ENCODE peak calls at places on chromosomes 5 and 9, in eight cellular contexts. One of them, this sample, is unnamed. For H3K4me1, the result is how much of the 10 kb centered on the place peaks cover.

GRCh38 chr9:97543568-97543967 is 42.1 kb downstream of the TMOD1 start:
- DNase-seq in left ventricle myocardium inferior: no peak
- DNase-seq in mesendoderm: peak
- DNase-seq in naive thymus-derived CD4-positive, alpha-beta T cell: no peak
- DNase-seq in neural progenitor cell: no peak
- DNase-seq in heart right ventricle: no peak
- DNase-seq in astrocyte: no peak
- DNase-seq in pancreas: no peak
- DNase-seq in this sample: no peak

GRCh38 chr5:57710126-57710525 is 227.5 kb upstream of the ACTBL2 start:
- DNase-seq in neural progenitor cell: no peak
- DNase-seq in heart right ventricle: no peak
- DNase-seq in astrocyte: peak
- DNase-seq in pancreas: no peak
- DNase-seq in left ventricle myocardium inferior: no peak
- DNase-seq in mesendoderm: no peak
- DNase-seq in naive thymus-derived CD4-positive, alpha-beta T cell: no peak
- DNase-seq in this sample: no peak

GRCh38 chr5:84113246-84114118 is 271.2 kb downstream of the EDIL3 start:
- DNase-seq in naive thymus-derived CD4-positive, alpha-beta T cell: no peak
- DNase-seq in left ventricle myocardium inferior: no peak
- DNase-seq in pancreas: no peak
- DNase-seq in astrocyte: peak
- DNase-seq in neural progenitor cell: peak
- DNase-seq in mesendoderm: peak
- DNase-seq in heart right ventricle: no peak
- DNase-seq in this sample: no peak

GRCh38 chr5:113989913-113990305 is 372.0 kb upstream of the KCNN2 start:
- DNase-seq in heart right ventricle: no peak
- DNase-seq in pancreas: no peak
- DNase-seq in left ventricle myocardium inferior: no peak
- DNase-seq in astrocyte: peak
- DNase-seq in naive thymus-derived CD4-positive, alpha-beta T cell: no peak
- DNase-seq in neural progenitor cell: no peak
- DNase-seq in mesendoderm: no peak
- DNase-seq in this sample: no peak

GRCh38 chr5:174625591-174626365 is 98.6 kb upstream of the MSX2 start:
- DNase-seq in naive thymus-derived CD4-positive, alpha-beta T cell: no peak
- DNase-seq in mesendoderm: no peak
- DNase-seq in neural progenitor cell: peak
- DNase-seq in pancreas: peak
- DNase-seq in left ventricle myocardium inferior: no peak
- DNase-seq in astrocyte: no peak
- DNase-seq in heart right ventricle: no peak
- DNase-seq in this sample: peak

GRCh38 chr9:90099262-90099982 is 494.6 kb downstream of the GADD45G start:
- DNase-seq in heart right ventricle: no peak
- DNase-seq in astrocyte: peak
- DNase-seq in neural progenitor cell: peak
- DNase-seq in pancreas: no peak
- DNase-seq in naive thymus-derived CD4-positive, alpha-beta T cell: no peak
- DNase-seq in mesendoderm: peak
- DNase-seq in left ventricle myocardium inferior: no peak
- DNase-seq in this sample: peak

GRCh38 chr9:15373201-15373530 is 49.5 kb upstream of the SNAPC3 start:
- DNase-seq in mesendoderm: no peak
- DNase-seq in naive thymus-derived CD4-positive, alpha-beta T cell: no peak
- DNase-seq in left ventricle myocardium inferior: no peak
- DNase-seq in heart right ventricle: no peak
- DNase-seq in astrocyte: peak
- DNase-seq in neural progenitor cell: no peak
- DNase-seq in pancreas: no peak
- DNase-seq in this sample: no peak

GRCh38 chr9:17134396-17134842 is 421 bp upstream of the CNTLN start:
- DNase-seq in naive thymus-derived CD4-positive, alpha-beta T cell: no peak
- DNase-seq in heart right ventricle: no peak
- DNase-seq in neural progenitor cell: no peak
- DNase-seq in left ventricle myocardium inferior: no peak
- DNase-seq in mesendoderm: no peak
- DNase-seq in pancreas: no peak
- DNase-seq in astrocyte: peak
- DNase-seq in this sample: no peak

GRCh38 chr9:98750396-98751060 is 41.8 kb upstream of the GABBR2 start:
- DNase-seq in heart right ventricle: no peak
- DNase-seq in naive thymus-derived CD4-positive, alpha-beta T cell: no peak
- DNase-seq in left ventricle myocardium inferior: no peak
- DNase-seq in neural progenitor cell: no peak
- DNase-seq in mesendoderm: no peak
- DNase-seq in astrocyte: no peak
- DNase-seq in pancreas: no peak
- DNase-seq in this sample: no peak

GRCh38 chr9:98745470-98745869 is 36.7 kb upstream of the GABBR2 start:
- DNase-seq in heart right ventricle: no peak
- DNase-seq in left ventricle myocardium inferior: no peak
- DNase-seq in mesendoderm: no peak
- DNase-seq in pancreas: peak
- DNase-seq in naive thymus-derived CD4-positive, alpha-beta T cell: no peak
- DNase-seq in neural progenitor cell: no peak
- DNase-seq in astrocyte: no peak
- DNase-seq in this sample: no peak

GRCh38 chr9:98755006-98755618 is 41.2 kb downstream of the ANKS6 start:
- DNase-seq in mesendoderm: no peak
- DNase-seq in astrocyte: no peak
- DNase-seq in pancreas: no peak
- DNase-seq in left ventricle myocardium inferior: no peak
- DNase-seq in heart right ventricle: no peak
- DNase-seq in naive thymus-derived CD4-positive, alpha-beta T cell: no peak
- DNase-seq in neural progenitor cell: no peak
- DNase-seq in this sample: no peak

GRCh38 chr9:98747476-98747875 is 38.7 kb upstream of the GABBR2 start:
- DNase-seq in pancreas: no peak
- DNase-seq in naive thymus-derived CD4-positive, alpha-beta T cell: no peak
- DNase-seq in neural progenitor cell: no peak
- DNase-seq in mesendoderm: no peak
- DNase-seq in heart right ventricle: no peak
- DNase-seq in left ventricle myocardium inferior: no peak
- DNase-seq in astrocyte: no peak
- DNase-seq in this sample: no peak

DNA sequence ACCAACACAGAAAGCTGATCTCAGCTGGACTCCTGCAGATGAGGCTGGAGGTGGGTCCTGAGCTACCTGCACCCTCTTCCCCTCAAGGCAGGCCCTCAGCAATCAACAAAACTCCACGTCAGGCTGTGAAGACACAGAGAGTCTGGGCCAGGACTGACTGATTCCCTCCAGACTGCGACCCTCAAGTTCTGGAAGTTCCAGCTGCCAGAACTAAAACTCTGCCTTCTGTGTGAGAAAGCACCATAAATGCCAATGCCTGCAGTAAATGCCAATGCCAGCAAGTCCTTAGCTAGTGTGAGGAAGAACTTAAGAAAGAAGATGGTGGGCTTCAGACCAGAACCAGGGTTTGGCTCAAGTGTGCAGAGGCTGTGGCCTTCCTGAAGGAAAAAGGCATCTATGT is 42.5 kb upstream of the GABBR2 start:
- DNase-seq in left ventricle myocardium inferior: no peak
- DNase-seq in naive thymus-derived CD4-positive, alpha-beta T cell: no peak
- DNase-seq in astrocyte: no peak
- DNase-seq in pancreas: no peak
- DNase-seq in mesendoderm: no peak
- DNase-seq in neural progenitor cell: no peak
- DNase-seq in heart right ventricle: no peak
- DNase-seq in this sample: no peak
- H3K4me1 ChIP-seq in left ventricle myocardium inferior: under half
- H3K4me1 ChIP-seq in naive thymus-derived CD4-positive, alpha-beta T cell: under half
- H3K4me1 ChIP-seq in astrocyte: under half
- H3K4me1 ChIP-seq in pancreas: under half
- H3K4me1 ChIP-seq in mesendoderm: under half
- H3K4me1 ChIP-seq in neural progenitor cell: under half
- H3K4me1 ChIP-seq in heart right ventricle: under half
- H3K4me1 ChIP-seq in this sample: under half

GRCh38 chr5:39190311-39191102 is 28.9 kb downstream of the FYB1 start:
- DNase-seq in astrocyte: no peak
- DNase-seq in pancreas: no peak
- DNase-seq in heart right ventricle: no peak
- DNase-seq in neural progenitor cell: no peak
- DNase-seq in mesendoderm: no peak
- DNase-seq in naive thymus-derived CD4-positive, alpha-beta T cell: no peak
- DNase-seq in left ventricle myocardium inferior: no peak
- DNase-seq in this sample: no peak

GRCh38 chr5:39191216-39191615 is 28.1 kb downstream of the FYB1 start:
- DNase-seq in mesendoderm: no peak
- DNase-seq in left ventricle myocardium inferior: no peak
- DNase-seq in pancreas: no peak
- DNase-seq in neural progenitor cell: no peak
- DNase-seq in astrocyte: no peak
- DNase-seq in heart right ventricle: no peak
- DNase-seq in naive thymus-derived CD4-positive, alpha-beta T cell: peak
- DNase-seq in this sample: no peak

GRCh38 chr5:39194466-39195136 is 24.8 kb downstream of the FYB1 start:
- DNase-seq in neural progenitor cell: no peak
- DNase-seq in left ventricle myocardium inferior: no peak
- DNase-seq in mesendoderm: no peak
- DNase-seq in heart right ventricle: no peak
- DNase-seq in astrocyte: peak
- DNase-seq in naive thymus-derived CD4-positive, alpha-beta T cell: no peak
- DNase-seq in pancreas: no peak
- DNase-seq in this sample: peak

GRCh38 chr5:39193553-39194465 is 25.6 kb downstream of the FYB1 start:
- DNase-seq in mesendoderm: no peak
- DNase-seq in astrocyte: no peak
- DNase-seq in left ventricle myocardium inferior: no peak
- DNase-seq in naive thymus-derived CD4-positive, alpha-beta T cell: no peak
- DNase-seq in heart right ventricle: no peak
- DNase-seq in pancreas: no peak
- DNase-seq in neural progenitor cell: no peak
- DNase-seq in this sample: no peak

GRCh38 chr5:39192449-39193160 is 26.8 kb downstream of the FYB1 start:
- DNase-seq in naive thymus-derived CD4-positive, alpha-beta T cell: no peak
- DNase-seq in astrocyte: no peak
- DNase-seq in neural progenitor cell: no peak
- DNase-seq in left ventricle myocardium inferior: no peak
- DNase-seq in pancreas: no peak
- DNase-seq in heart right ventricle: no peak
- DNase-seq in mesendoderm: no peak
- DNase-seq in this sample: no peak
- H3K4me1 ChIP-seq in naive thymus-derived CD4-positive, alpha-beta T cell: half or more
- H3K4me1 ChIP-seq in astrocyte: under half
- H3K4me1 ChIP-seq in neural progenitor cell: under half
- H3K4me1 ChIP-seq in left ventricle myocardium inferior: under half
- H3K4me1 ChIP-seq in pancreas: under half
- H3K4me1 ChIP-seq in heart right ventricle: under half
- H3K4me1 ChIP-seq in mesendoderm: under half
- H3K4me1 ChIP-seq in this sample: under half

GRCh38 chr9:105243935-105244273 is 547 bp upstream of the SLC44A1 start:
- DNase-seq in heart right ventricle: no peak
- DNase-seq in naive thymus-derived CD4-positive, alpha-beta T cell: no peak
- DNase-seq in astrocyte: no peak
- DNase-seq in neural progenitor cell: no peak
- DNase-seq in mesendoderm: no peak
- DNase-seq in pancreas: no peak
- DNase-seq in left ventricle myocardium inferior: no peak
- DNase-seq in this sample: no peak

GRCh38 chr9:105244274-105244995 is at the start of gene SLC44A1:
- DNase-seq in neural progenitor cell: peak
- DNase-seq in pancreas: peak
- DNase-seq in left ventricle myocardium inferior: peak
- DNase-seq in astrocyte: peak
- DNase-seq in mesendoderm: peak
- DNase-seq in heart right ventricle: peak
- DNase-seq in naive thymus-derived CD4-positive, alpha-beta T cell: peak
- DNase-seq in this sample: peak

GRCh38 chr9:105245720-105246161 is 1.3 kb downstream of the SLC44A1 start:
- DNase-seq in astrocyte: no peak
- DNase-seq in mesendoderm: no peak
- DNase-seq in neural progenitor cell: no peak
- DNase-seq in left ventricle myocardium inferior: no peak
- DNase-seq in heart right ventricle: no peak
- DNase-seq in pancreas: no peak
- DNase-seq in naive thymus-derived CD4-positive, alpha-beta T cell: no peak
- DNase-seq in this sample: no peak

GRCh38 chr9:105246656-105247162 is 2.3 kb downstream of the SLC44A1 start:
- DNase-seq in pancreas: no peak
- DNase-seq in neural progenitor cell: no peak
- DNase-seq in astrocyte: no peak
- DNase-seq in mesendoderm: no peak
- DNase-seq in naive thymus-derived CD4-positive, alpha-beta T cell: no peak
- DNase-seq in heart right ventricle: no peak
- DNase-seq in left ventricle myocardium inferior: no peak
- DNase-seq in this sample: no peak

DNA sequence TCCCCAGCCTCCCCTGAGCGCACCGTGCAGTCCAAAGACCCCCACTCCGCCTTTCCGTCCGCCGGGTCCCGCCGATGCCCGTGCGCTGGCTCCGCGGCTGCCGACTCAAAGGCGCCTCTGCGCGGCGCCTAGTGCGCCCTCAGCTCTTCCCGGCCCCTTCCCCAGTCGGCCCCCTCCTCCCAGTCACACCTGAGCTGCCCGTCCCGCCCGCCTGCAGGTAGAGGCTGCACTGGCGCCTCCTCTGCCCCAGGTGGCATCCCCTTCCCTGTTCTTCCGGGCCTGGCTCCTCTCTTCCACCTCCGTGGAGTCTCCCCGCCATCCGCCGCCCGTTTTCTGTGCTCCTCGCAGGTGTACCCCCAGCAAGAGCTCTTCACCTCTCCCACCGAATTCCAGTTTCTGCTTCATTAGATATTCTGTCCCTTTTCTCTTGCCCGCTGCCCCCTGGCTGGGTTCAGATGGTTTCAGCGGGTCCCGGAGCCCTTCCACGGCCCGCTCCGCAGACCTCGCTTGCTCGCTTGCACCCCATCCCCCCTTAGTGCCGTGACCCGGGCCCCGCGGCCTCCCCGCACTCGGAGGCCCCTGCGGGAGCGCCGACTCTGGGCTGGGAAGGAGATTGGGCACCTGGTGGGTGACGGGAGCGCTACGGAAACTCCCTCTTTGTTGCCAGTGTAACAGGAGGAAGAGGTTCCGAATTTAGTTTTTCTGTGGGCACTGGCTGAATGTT is 707 bp downstream of the SLC44A1 start:
- DNase-seq in pancreas: peak
- DNase-seq in left ventricle myocardium inferior: peak
- DNase-seq in neural progenitor cell: peak
- DNase-seq in naive thymus-derived CD4-positive, alpha-beta T cell: peak
- DNase-seq in heart right ventricle: peak
- DNase-seq in astrocyte: no peak
- DNase-seq in mesendoderm: peak
- DNase-seq in this sample: peak
- H3K4me1 ChIP-seq in pancreas: under half
- H3K4me1 ChIP-seq in left ventricle myocardium inferior: half or more
- H3K4me1 ChIP-seq in neural progenitor cell: half or more
- H3K4me1 ChIP-seq in naive thymus-derived CD4-positive, alpha-beta T cell: under half
- H3K4me1 ChIP-seq in heart right ventricle: under half
- H3K4me1 ChIP-seq in astrocyte: under half
- H3K4me1 ChIP-seq in mesendoderm: under half
- H3K4me1 ChIP-seq in this sample: under half

DNA sequence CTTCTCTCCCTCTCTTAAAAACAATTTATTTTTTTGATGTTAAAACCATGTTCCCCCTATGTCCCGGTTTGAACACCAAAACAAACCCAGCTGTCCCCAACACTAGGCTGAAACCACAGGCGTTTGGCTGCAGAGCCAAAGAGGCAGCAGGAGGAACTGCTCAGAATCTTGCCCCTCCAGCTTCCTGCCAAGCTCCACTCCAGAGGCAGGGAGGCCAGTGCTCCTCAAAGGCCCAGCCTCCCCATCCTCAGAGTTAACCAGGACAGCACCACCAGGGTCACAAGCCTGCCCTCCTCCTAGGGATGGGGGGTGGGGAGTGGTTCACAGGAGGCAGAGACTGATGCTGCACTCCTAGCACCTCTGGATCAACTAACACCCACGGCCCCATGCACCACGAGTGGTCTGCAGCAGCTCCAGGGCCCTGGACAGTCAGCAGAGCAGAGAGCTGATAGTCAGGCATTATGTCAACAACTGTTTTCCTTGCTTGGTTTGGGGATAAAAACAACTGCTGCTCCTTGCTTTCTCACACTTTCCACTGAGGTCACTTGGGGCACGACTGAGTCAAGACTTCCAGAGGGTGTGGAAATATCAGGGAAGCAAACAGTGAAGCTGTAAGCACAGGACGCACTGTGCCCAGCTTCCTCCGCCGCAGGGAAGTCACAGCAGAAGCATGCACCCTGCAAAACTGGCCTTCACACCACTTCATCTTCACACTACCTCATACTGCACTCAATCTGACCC is 96.4 kb upstream of the ADRA1B start:
- DNase-seq in left ventricle myocardium inferior: peak
- DNase-seq in mesendoderm: no peak
- DNase-seq in astrocyte: no peak
- DNase-seq in heart right ventricle: peak
- DNase-seq in neural progenitor cell: no peak
- DNase-seq in pancreas: peak
- DNase-seq in naive thymus-derived CD4-positive, alpha-beta T cell: no peak
- DNase-seq in this sample: no peak
- H3K4me1 ChIP-seq in left ventricle myocardium inferior: under half
- H3K4me1 ChIP-seq in mesendoderm: under half
- H3K4me1 ChIP-seq in astrocyte: under half
- H3K4me1 ChIP-seq in heart right ventricle: under half
- H3K4me1 ChIP-seq in neural progenitor cell: under half
- H3K4me1 ChIP-seq in pancreas: under half
- H3K4me1 ChIP-seq in naive thymus-derived CD4-positive, alpha-beta T cell: under half
- H3K4me1 ChIP-seq in this sample: under half